ENCODE peak calls at places on chromosomes 7 and 10, in five cellular contexts. G is 8988T, Q is HFFc6, S is right atrium auricular region, Z is GDM1. P is an unnamed sample.

GRCh38 chr7:7681191-7681935 is 37.0 kb downstream of the RPA3 start:
- DNase-seq in G (no peak), Q (peak; percentile 56), S (no peak), Z (peak; percentile 6), P (no peak)

GRCh38 chr7:10346032-10346431 is 627.6 kb upstream of the PHF14 start:
- DNase-seq in G (no peak), Q (no peak), S (no peak), Z (no peak), P (no peak)

GRCh38 chr7:93442478-93443224 is 131.9 kb downstream of the CALCR start:
- DNase-seq in G (no peak), Q (peak; percentile 37), S (no peak), Z (no peak), P (peak; percentile 10)

GRCh38 chr10:35690534-35690933 is 48.4 kb upstream of the FZD8 start:
- DNase-seq in G (no peak), Q (no peak), S (no peak), Z (no peak), P (no peak)

GRCh38 chr7:111138196-111138569 is 47.3 kb downstream of the LRRN3 start:
- DNase-seq in G (no peak), Q (peak; percentile 64), S (no peak), Z (peak; percentile 52), P (peak; percentile 57)

GRCh38 chr7:18580945-18581344 is 85.4 kb downstream of the HDAC9 start:
- DNase-seq in G (no peak), Q (no peak), S (no peak), Z (no peak), P (no peak)

GRCh38 chr10:16995867-16996529 is 133.6 kb downstream of the CUBN start:
- DNase-seq in G (no peak), Q (peak; percentile 66), S (no peak), Z (peak; percentile 60), P (no peak)

GRCh38 chr7:66167773-66168367 is 37.3 kb upstream of the TPST1 start:
- DNase-seq in G (no peak), Q (peak; percentile 93), S (no peak), Z (no peak), P (no peak)

GRCh38 chr10:59753267-59753666 is at the start of gene MRLN:
- DNase-seq in G (no peak), Q (no peak), S (no peak), Z (no peak), P (no peak)

GRCh38 chr7:114085313-114085591 is 166.4 kb upstream of the PPP1R3A start:
- DNase-seq in G (no peak), Q (no peak), S (no peak), Z (no peak), P (no peak)

GRCh38 chr10:72417971-72418370 is 63.3 kb upstream of the DNAJB12 start:
- DNase-seq in G (no peak), Q (no peak), S (no peak), Z (no peak), P (no peak)

P was measured in stimulated activated CD8-positive, alpha-beta memory T cell treated with anti-CD3 and anti-CD28 coated beads, Interleukin-15, amount 100 ng/mL, for 48 hours.